ENCODE peak calls at places on chromosomes 16 and 17, in nine cellular contexts. One of them, this sample, is unnamed.

GRCh38 chr17:48244121-48244711 is 136.7 kb downstream of the SNX11 start:
- DNase-seq in effector memory CD4-positive, alpha-beta T cell: no peak
- DNase-seq in naive B cell: no peak
- DNase-seq in stimulated activated CD4-positive, alpha-beta T cell treated with anti-CD3 and anti-CD28 coated beads, TNF-alpha, amount 100 ng/mL, for 1 hour: no peak
- DNase-seq in colonic mucosa: peak; percentile 44
- DNase-seq in CD4-positive, alpha-beta memory T cell: no peak
- DNase-seq in H7: no peak
- DNase-seq in stimulated activated CD8-positive, alpha-beta memory T cell treated with anti-CD3 and anti-CD28 coated beads, Interleukin-12 subunit alpha, Interleukin-12 subunit beta, amount 100 ng/mL, for 4 hours: no peak
- DNase-seq in stimulated activated naive CD4-positive, alpha-beta T cell treated with Interleukin-2 at 50 U/mL for 16 hours: no peak
- DNase-seq in this sample: peak; percentile 63

GRCh38 chr17:65558683-65559311 is 2.7 kb downstream of the AXIN2 start:
- DNase-seq in effector memory CD4-positive, alpha-beta T cell: no peak
- DNase-seq in naive B cell: no peak
- DNase-seq in stimulated activated CD4-positive, alpha-beta T cell treated with anti-CD3 and anti-CD28 coated beads, TNF-alpha, amount 100 ng/mL, for 1 hour: no peak
- DNase-seq in colonic mucosa: peak; percentile 38
- DNase-seq in CD4-positive, alpha-beta memory T cell: no peak
- DNase-seq in H7: peak; percentile 77
- DNase-seq in stimulated activated CD8-positive, alpha-beta memory T cell treated with anti-CD3 and anti-CD28 coated beads, Interleukin-12 subunit alpha, Interleukin-12 subunit beta, amount 100 ng/mL, for 4 hours: no peak
- DNase-seq in stimulated activated naive CD4-positive, alpha-beta T cell treated with Interleukin-2 at 50 U/mL for 16 hours: peak; percentile 9
- DNase-seq in this sample: no peak

GRCh38 chr17:50928662-50929061 is 62.5 kb upstream of the TOB1 start:
- DNase-seq in effector memory CD4-positive, alpha-beta T cell: no peak
- DNase-seq in naive B cell: no peak
- DNase-seq in stimulated activated CD4-positive, alpha-beta T cell treated with anti-CD3 and anti-CD28 coated beads, TNF-alpha, amount 100 ng/mL, for 1 hour: no peak
- DNase-seq in colonic mucosa: no peak
- DNase-seq in CD4-positive, alpha-beta memory T cell: no peak
- DNase-seq in H7: no peak
- DNase-seq in stimulated activated CD8-positive, alpha-beta memory T cell treated with anti-CD3 and anti-CD28 coated beads, Interleukin-12 subunit alpha, Interleukin-12 subunit beta, amount 100 ng/mL, for 4 hours: no peak
- DNase-seq in stimulated activated naive CD4-positive, alpha-beta T cell treated with Interleukin-2 at 50 U/mL for 16 hours: no peak
- DNase-seq in this sample: no peak

GRCh38 chr17:19263621-19264010 is 26.4 kb downstream of the EPN2 start:
- DNase-seq in effector memory CD4-positive, alpha-beta T cell: no peak
- DNase-seq in naive B cell: no peak
- DNase-seq in stimulated activated CD4-positive, alpha-beta T cell treated with anti-CD3 and anti-CD28 coated beads, TNF-alpha, amount 100 ng/mL, for 1 hour: no peak
- DNase-seq in colonic mucosa: no peak
- DNase-seq in CD4-positive, alpha-beta memory T cell: no peak
- DNase-seq in H7: no peak
- DNase-seq in stimulated activated CD8-positive, alpha-beta memory T cell treated with anti-CD3 and anti-CD28 coated beads, Interleukin-12 subunit alpha, Interleukin-12 subunit beta, amount 100 ng/mL, for 4 hours: no peak
- DNase-seq in stimulated activated naive CD4-positive, alpha-beta T cell treated with Interleukin-2 at 50 U/mL for 16 hours: no peak
- DNase-seq in this sample: no peak

GRCh38 chr17:181213-182163 is at the start of gene DOC2B:
- DNase-seq in effector memory CD4-positive, alpha-beta T cell: no peak
- DNase-seq in naive B cell: no peak
- DNase-seq in stimulated activated CD4-positive, alpha-beta T cell treated with anti-CD3 and anti-CD28 coated beads, TNF-alpha, amount 100 ng/mL, for 1 hour: no peak
- DNase-seq in colonic mucosa: peak; percentile 38
- DNase-seq in CD4-positive, alpha-beta memory T cell: no peak
- DNase-seq in H7: peak; percentile 97
- DNase-seq in stimulated activated CD8-positive, alpha-beta memory T cell treated with anti-CD3 and anti-CD28 coated beads, Interleukin-12 subunit alpha, Interleukin-12 subunit beta, amount 100 ng/mL, for 4 hours: no peak
- DNase-seq in stimulated activated naive CD4-positive, alpha-beta T cell treated with Interleukin-2 at 50 U/mL for 16 hours: peak; percentile 14
- DNase-seq in this sample: peak; percentile 46

GRCh38 chr16:52545544-52546262 is 1.2 kb downstream of the TOX3 start:
- DNase-seq in effector memory CD4-positive, alpha-beta T cell: no peak
- DNase-seq in naive B cell: no peak
- DNase-seq in stimulated activated CD4-positive, alpha-beta T cell treated with anti-CD3 and anti-CD28 coated beads, TNF-alpha, amount 100 ng/mL, for 1 hour: no peak
- DNase-seq in colonic mucosa: no peak
- DNase-seq in CD4-positive, alpha-beta memory T cell: no peak
- DNase-seq in H7: peak; percentile 65
- DNase-seq in stimulated activated CD8-positive, alpha-beta memory T cell treated with anti-CD3 and anti-CD28 coated beads, Interleukin-12 subunit alpha, Interleukin-12 subunit beta, amount 100 ng/mL, for 4 hours: no peak
- DNase-seq in stimulated activated naive CD4-positive, alpha-beta T cell treated with Interleukin-2 at 50 U/mL for 16 hours: no peak
- DNase-seq in this sample: no peak

GRCh38 chr17:80931421-80932265 is 60.0 kb upstream of the CHMP6 start:
- DNase-seq in effector memory CD4-positive, alpha-beta T cell: no peak
- DNase-seq in naive B cell: no peak
- DNase-seq in stimulated activated CD4-positive, alpha-beta T cell treated with anti-CD3 and anti-CD28 coated beads, TNF-alpha, amount 100 ng/mL, for 1 hour: no peak
- DNase-seq in colonic mucosa: no peak
- DNase-seq in CD4-positive, alpha-beta memory T cell: no peak
- DNase-seq in H7: peak; percentile 88
- DNase-seq in stimulated activated CD8-positive, alpha-beta memory T cell treated with anti-CD3 and anti-CD28 coated beads, Interleukin-12 subunit alpha, Interleukin-12 subunit beta, amount 100 ng/mL, for 4 hours: no peak
- DNase-seq in stimulated activated naive CD4-positive, alpha-beta T cell treated with Interleukin-2 at 50 U/mL for 16 hours: no peak
- DNase-seq in this sample: peak; percentile 57

GRCh38 chr16:77856455-77857138 is 68.2 kb downstream of the VAT1L start:
- DNase-seq in effector memory CD4-positive, alpha-beta T cell: no peak
- DNase-seq in naive B cell: no peak
- DNase-seq in stimulated activated CD4-positive, alpha-beta T cell treated with anti-CD3 and anti-CD28 coated beads, TNF-alpha, amount 100 ng/mL, for 1 hour: no peak
- DNase-seq in colonic mucosa: no peak
- DNase-seq in CD4-positive, alpha-beta memory T cell: no peak
- DNase-seq in H7: peak; percentile 30
- DNase-seq in stimulated activated CD8-positive, alpha-beta memory T cell treated with anti-CD3 and anti-CD28 coated beads, Interleukin-12 subunit alpha, Interleukin-12 subunit beta, amount 100 ng/mL, for 4 hours: no peak
- DNase-seq in stimulated activated naive CD4-positive, alpha-beta T cell treated with Interleukin-2 at 50 U/mL for 16 hours: no peak
- DNase-seq in this sample: no peak

GRCh38 chr17:10754861-10755591 is 25.2 kb upstream of the TMEM220 start:
- DNase-seq in effector memory CD4-positive, alpha-beta T cell: no peak
- DNase-seq in naive B cell: no peak
- DNase-seq in stimulated activated CD4-positive, alpha-beta T cell treated with anti-CD3 and anti-CD28 coated beads, TNF-alpha, amount 100 ng/mL, for 1 hour: no peak
- DNase-seq in colonic mucosa: no peak
- DNase-seq in CD4-positive, alpha-beta memory T cell: no peak
- DNase-seq in H7: peak; percentile 62
- DNase-seq in stimulated activated CD8-positive, alpha-beta memory T cell treated with anti-CD3 and anti-CD28 coated beads, Interleukin-12 subunit alpha, Interleukin-12 subunit beta, amount 100 ng/mL, for 4 hours: no peak
- DNase-seq in stimulated activated naive CD4-positive, alpha-beta T cell treated with Interleukin-2 at 50 U/mL for 16 hours: no peak
- DNase-seq in this sample: no peak

GRCh38 chr16:76535-77272 is 1.3 kb upstream of the MPG start:
- DNase-seq in effector memory CD4-positive, alpha-beta T cell: no peak
- DNase-seq in naive B cell: no peak
- DNase-seq in stimulated activated CD4-positive, alpha-beta T cell treated with anti-CD3 and anti-CD28 coated beads, TNF-alpha, amount 100 ng/mL, for 1 hour: no peak
- DNase-seq in colonic mucosa: peak; percentile 83
- DNase-seq in CD4-positive, alpha-beta memory T cell: no peak
- DNase-seq in H7: no peak
- DNase-seq in stimulated activated CD8-positive, alpha-beta memory T cell treated with anti-CD3 and anti-CD28 coated beads, Interleukin-12 subunit alpha, Interleukin-12 subunit beta, amount 100 ng/mL, for 4 hours: no peak
- DNase-seq in stimulated activated naive CD4-positive, alpha-beta T cell treated with Interleukin-2 at 50 U/mL for 16 hours: no peak
- DNase-seq in this sample: peak; percentile 73

GRCh38 chr17:74920679-74921044 is 2.4 kb downstream of the USH1G start:
- DNase-seq in effector memory CD4-positive, alpha-beta T cell: no peak
- DNase-seq in naive B cell: no peak
- DNase-seq in stimulated activated CD4-positive, alpha-beta T cell treated with anti-CD3 and anti-CD28 coated beads, TNF-alpha, amount 100 ng/mL, for 1 hour: no peak
- DNase-seq in colonic mucosa: no peak
- DNase-seq in CD4-positive, alpha-beta memory T cell: no peak
- DNase-seq in H7: peak; percentile 90
- DNase-seq in stimulated activated CD8-positive, alpha-beta memory T cell treated with anti-CD3 and anti-CD28 coated beads, Interleukin-12 subunit alpha, Interleukin-12 subunit beta, amount 100 ng/mL, for 4 hours: no peak
- DNase-seq in stimulated activated naive CD4-positive, alpha-beta T cell treated with Interleukin-2 at 50 U/mL for 16 hours: no peak
- DNase-seq in this sample: no peak

GRCh38 chr17:82531431-82531881 is 11.9 kb downstream of the FOXK2 start:
- DNase-seq in effector memory CD4-positive, alpha-beta T cell: no peak
- DNase-seq in naive B cell: no peak
- DNase-seq in stimulated activated CD4-positive, alpha-beta T cell treated with anti-CD3 and anti-CD28 coated beads, TNF-alpha, amount 100 ng/mL, for 1 hour: no peak
- DNase-seq in colonic mucosa: no peak
- DNase-seq in CD4-positive, alpha-beta memory T cell: no peak
- DNase-seq in H7: no peak
- DNase-seq in stimulated activated CD8-positive, alpha-beta memory T cell treated with anti-CD3 and anti-CD28 coated beads, Interleukin-12 subunit alpha, Interleukin-12 subunit beta, amount 100 ng/mL, for 4 hours: no peak
- DNase-seq in stimulated activated naive CD4-positive, alpha-beta T cell treated with Interleukin-2 at 50 U/mL for 16 hours: no peak
- DNase-seq in this sample: peak; percentile 41

GRCh38 chr17:8470447-8471047 is 34.9 kb downstream of the NDEL1 start:
- DNase-seq in effector memory CD4-positive, alpha-beta T cell: no peak
- DNase-seq in naive B cell: no peak
- DNase-seq in stimulated activated CD4-positive, alpha-beta T cell treated with anti-CD3 and anti-CD28 coated beads, TNF-alpha, amount 100 ng/mL, for 1 hour: no peak
- DNase-seq in colonic mucosa: no peak
- DNase-seq in CD4-positive, alpha-beta memory T cell: no peak
- DNase-seq in H7: peak; percentile 39
- DNase-seq in stimulated activated CD8-positive, alpha-beta memory T cell treated with anti-CD3 and anti-CD28 coated beads, Interleukin-12 subunit alpha, Interleukin-12 subunit beta, amount 100 ng/mL, for 4 hours: no peak
- DNase-seq in stimulated activated naive CD4-positive, alpha-beta T cell treated with Interleukin-2 at 50 U/mL for 16 hours: no peak
- DNase-seq in this sample: peak; percentile 51

GRCh38 chr17:65588194-65588808 is 26.9 kb upstream of the AXIN2 start:
- DNase-seq in effector memory CD4-positive, alpha-beta T cell: no peak
- DNase-seq in naive B cell: no peak
- DNase-seq in stimulated activated CD4-positive, alpha-beta T cell treated with anti-CD3 and anti-CD28 coated beads, TNF-alpha, amount 100 ng/mL, for 1 hour: no peak
- DNase-seq in colonic mucosa: peak; percentile 86
- DNase-seq in CD4-positive, alpha-beta memory T cell: no peak
- DNase-seq in H7: peak; percentile 58
- DNase-seq in stimulated activated CD8-positive, alpha-beta memory T cell treated with anti-CD3 and anti-CD28 coated beads, Interleukin-12 subunit alpha, Interleukin-12 subunit beta, amount 100 ng/mL, for 4 hours: no peak
- DNase-seq in stimulated activated naive CD4-positive, alpha-beta T cell treated with Interleukin-2 at 50 U/mL for 16 hours: no peak
- DNase-seq in this sample: no peak

This sample was measured in NCI-H226.